ENCODE peak calls at places on chromosome 9, in ten cellular contexts. S is AG04450, J is A549, P is tibial artery, K is left ventricle myocardium inferior, F is prostate gland, N is SK-N-SH, A is cardiac muscle cell, D is neural progenitor cell, R is gastrocnemius medialis. T is an unnamed sample.

GRCh38 chr9:86187121-86187520 is 72.3 kb downstream of the C9orf153 start:
- DNase-seq in S (no peak), J (peak; percentile 26), P (no peak), K (no peak), F (no peak), N (no peak), A (no peak), D (peak; percentile 13), R (no peak), T (no peak)

GRCh38 chr9:19409406-19410194 is 791 bp downstream of the ACER2 start:
- DNase-seq in S (no peak), J (peak; percentile 35), P (peak; percentile 43), K (peak; percentile 58), F (peak; percentile 34), N (peak; percentile 63), A (peak; percentile 68), D (peak; percentile 64), R (no peak), T (no peak)

GRCh38 chr9:79210541-79211243 is 361.1 kb upstream of the TLE4 start:
- DNase-seq in S (no peak), J (no peak), P (no peak), K (no peak), F (no peak), N (no peak), A (no peak), D (no peak), R (no peak), T (no peak)

GRCh38 chr9:38125889-38126288 is 56.9 kb upstream of the SHB start:
- DNase-seq in S (no peak), J (no peak), P (no peak), K (no peak), F (no peak), N (no peak), A (no peak), D (no peak), R (no peak), T (no peak)

GRCh38 chr9:92963831-92964606 is 16.7 kb downstream of the FGD3 start:
- DNase-seq in S (no peak), J (no peak), P (no peak), K (no peak), F (no peak), N (no peak), A (no peak), D (no peak), R (no peak), T (no peak)

GRCh38 chr9:131516274-131516565 is 13.5 kb downstream of the POMT1 start:
- DNase-seq in S (no peak), J (no peak), P (no peak), K (no peak), F (no peak), N (no peak), A (no peak), D (no peak), R (no peak), T (no peak)

GRCh38 chr9:13750639-13751038 is 471.1 kb upstream of the MPDZ start:
- DNase-seq in S (no peak), J (no peak), P (no peak), K (no peak), F (no peak), N (no peak), A (no peak), D (no peak), R (no peak), T (no peak)

GRCh38 chr9:111179577-111179976 is 141.3 kb upstream of the LPAR1 start:
- DNase-seq in S (no peak), J (no peak), P (peak; percentile 44), K (peak; percentile 25), F (no peak), N (no peak), A (no peak), D (no peak), R (no peak), T (peak; percentile 21)

GRCh38 chr9:136847827-136848392 is 1.3 kb upstream of the PHPT1 start:
- DNase-seq in S (peak; percentile 49), J (peak; percentile 91), P (peak; percentile 90), K (peak; percentile 94), F (peak; percentile 64), N (peak; percentile 84), A (peak; percentile 90), D (peak; percentile 91), R (peak; percentile 73), T (peak; percentile 89)

GRCh38 chr9:110936719-110937452 is 101.4 kb downstream of the LPAR1 start:
- DNase-seq in S (no peak), J (no peak), P (no peak), K (no peak), F (no peak), N (no peak), A (peak; percentile 50), D (no peak), R (no peak), T (no peak)

GRCh38 chr9:75892168-75892901 is 1.9 kb downstream of the PCSK5 start:
- DNase-seq in S (no peak), J (peak; percentile 22), P (peak; percentile 43), K (peak; percentile 25), F (peak; percentile 14), N (peak; percentile 14), A (peak; percentile 36), D (peak; percentile 61), R (no peak), T (no peak)

GRCh38 chr9:136225366-136225747 is 20.3 kb downstream of the QSOX2 start:
- DNase-seq in S (no peak), J (no peak), P (no peak), K (no peak), F (no peak), N (no peak), A (no peak), D (no peak), R (no peak), T (no peak)

DNA sequence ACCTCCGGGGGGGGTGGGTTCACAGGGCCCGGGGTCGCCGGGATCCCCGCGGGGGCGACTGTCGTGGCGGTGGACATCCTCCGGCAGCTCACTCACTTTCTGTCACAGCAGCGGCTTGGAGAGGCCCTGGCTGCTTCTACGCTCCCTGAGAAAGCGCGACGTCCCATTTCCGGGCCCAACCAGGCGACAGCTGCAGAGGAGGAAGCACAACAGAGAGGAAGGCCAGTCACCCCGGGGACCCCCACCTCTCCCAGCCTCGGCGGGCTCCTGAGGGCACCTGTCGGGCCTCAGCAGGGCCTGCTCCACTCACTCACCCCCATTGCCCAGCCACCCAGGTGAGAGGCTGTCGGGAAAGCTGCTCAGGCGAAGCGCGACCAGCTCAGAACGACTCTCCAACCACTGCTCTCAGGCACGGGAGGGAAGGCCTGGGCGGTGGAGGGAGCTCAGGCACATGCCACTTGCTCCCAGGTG is 14.4 kb downstream of the BRD3 start:
- DNase-seq in S (no peak), J (no peak), P (no peak), K (peak; percentile 11), F (no peak), N (no peak), A (no peak), D (no peak), R (no peak), T (peak; percentile 8)
- H3K4me3 ChIP-seq in S (no peak overlapping the region), J (no peak overlapping the region), P (no peak overlapping the region), K (no peak overlapping the region), F (no peak overlapping the region), N (no peak overlapping the region), A (no peak overlapping the region), D (no peak overlapping the region), R (no peak overlapping the region), T (no peak overlapping the region)

GRCh38 chr9:108889649-108890067 is 27.6 kb downstream of the ACTL7A start:
- DNase-seq in S (no peak), J (peak; percentile 34), P (no peak), K (no peak), F (no peak), N (no peak), A (peak; percentile 56), D (peak; percentile 22), R (no peak), T (no peak)
- TF ChIP-seq CTCF in S (peak; percentile 15), J (peak; percentile 35), P (no peak), K (peak; percentile 49), F (no peak), N (peak; percentile 46), A (peak; percentile 33), D (peak; percentile 30), R (no peak), T (peak; percentile 31)

DNA sequence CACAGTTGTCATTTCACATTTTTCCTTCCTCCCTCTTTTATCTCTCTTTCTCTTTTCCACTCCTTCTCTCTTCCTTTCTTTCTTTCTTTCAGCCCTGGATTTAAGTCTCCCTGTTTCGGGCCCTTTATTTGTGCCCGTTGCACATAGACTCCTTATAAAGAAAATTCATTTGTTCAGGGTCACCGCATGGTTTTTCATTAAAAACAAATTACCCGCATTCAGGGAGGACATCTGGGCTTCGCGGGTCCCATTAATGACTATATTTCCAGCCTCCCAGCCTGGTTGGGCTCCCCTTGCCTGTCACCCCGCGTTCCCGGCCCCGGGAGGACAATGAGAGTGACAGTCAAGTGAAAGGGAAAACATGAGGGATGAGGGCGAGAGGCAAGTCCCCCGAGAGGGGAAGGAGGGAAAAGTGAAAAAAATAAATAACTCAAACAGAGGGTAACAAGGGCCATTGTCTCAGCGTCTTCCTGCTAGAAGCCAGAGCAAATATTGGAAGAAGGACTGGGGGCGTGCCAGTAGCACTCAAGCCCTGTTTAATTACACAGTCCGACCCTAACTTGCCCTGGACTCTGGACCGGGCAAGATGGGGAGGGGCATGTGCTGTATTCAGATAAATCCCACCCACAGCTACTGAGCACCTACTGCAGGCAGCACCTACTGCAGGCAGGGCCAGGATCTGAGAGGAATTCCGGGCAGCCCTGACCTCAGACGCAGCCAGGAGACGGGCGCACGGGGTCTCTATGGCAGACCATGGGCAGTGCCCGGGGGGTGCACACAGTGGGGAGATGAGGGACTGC is 166.2 kb downstream of the PAX5 start:
- DNase-seq in S (no peak), J (peak; percentile 29), P (no peak), K (no peak), F (no peak), N (no peak), A (no peak), D (no peak), R (no peak), T (no peak)
- H3K9me3 ChIP-seq in S (no peaks in the 10 kb centered on the region), J (no peaks in the 10 kb centered on the region), P (no peaks in the 10 kb centered on the region), K (no peaks in the 10 kb centered on the region), F (no peaks in the 10 kb centered on the region), N (no peaks in the 10 kb centered on the region), A (no peaks in the 10 kb centered on the region), D (no peaks in the 10 kb centered on the region), R (no peaks in the 10 kb centered on the region), T (no peaks in the 10 kb centered on the region)

GRCh38 chr9:115016369-115016768 is 86.0 kb upstream of the TNFSF8 start:
- DNase-seq in S (no peak), J (no peak), P (no peak), K (no peak), F (no peak), N (no peak), A (no peak), D (no peak), R (no peak), T (no peak)
- H3K4me3 ChIP-seq in S (no peak overlapping the region), J (no peak overlapping the region), P (no peak overlapping the region), K (no peak overlapping the region), F (no peak overlapping the region), N (no peak overlapping the region), A (no peak overlapping the region), D (no peak overlapping the region), R (no peak overlapping the region), T (no peak overlapping the region)

GRCh38 chr9:132694144-132694543 is 23.9 kb downstream of the GTF3C4 start:
- DNase-seq in S (no peak), J (peak; percentile 24), P (no peak), K (no peak), F (no peak), N (no peak), A (peak; percentile 20), D (peak; percentile 30), R (no peak), T (no peak)
- TF ChIP-seq CTCF in S (peak; percentile 13), J (no peak), P (no peak), K (peak; percentile 23), F (no peak), N (peak; percentile 12), A (peak; percentile 7), D (peak; percentile 48), R (no peak), T (peak; percentile 34)